ENCODE peak calls at places on chromosomes 12 and 14, in seven cellular contexts. One of them, this sample, is unnamed.

GRCh38 chr12:122096591-122097149 is 18.1 kb downstream of the MLXIP start:
- DNase-seq in LoVo: no peak
- DNase-seq in cardiac fibroblast: peak; percentile 76
- DNase-seq in NCI-H1092 treated with DMSO at 0.1 percent for 48 hours: no peak
- DNase-seq in sciatic nerve: no peak
- DNase-seq in effector memory CD4-positive, alpha-beta T cell: no peak
- DNase-seq in HCT116: no peak
- DNase-seq in this sample: peak; percentile 66

GRCh38 chr12:100239589-100239988 is 27.3 kb downstream of the DEPDC4 start:
- DNase-seq in sciatic nerve: no peak
- DNase-seq in NCI-H1092 treated with DMSO at 0.1 percent for 48 hours: no peak
- DNase-seq in HCT116: no peak
- DNase-seq in effector memory CD4-positive, alpha-beta T cell: no peak
- DNase-seq in LoVo: no peak
- DNase-seq in cardiac fibroblast: no peak
- DNase-seq in this sample: no peak

GRCh38 chr14:55819610-55820304 is 239.8 kb downstream of the KTN1 start:
- DNase-seq in sciatic nerve: no peak
- DNase-seq in LoVo: no peak
- DNase-seq in cardiac fibroblast: peak; percentile 37
- DNase-seq in effector memory CD4-positive, alpha-beta T cell: no peak
- DNase-seq in HCT116: no peak
- DNase-seq in NCI-H1092 treated with DMSO at 0.1 percent for 48 hours: no peak
- DNase-seq in this sample: no peak

GRCh38 chr14:76950043-76951020 is 78.2 kb downstream of the IRF2BPL start:
- DNase-seq in cardiac fibroblast: peak; percentile 76
- DNase-seq in HCT116: no peak
- DNase-seq in sciatic nerve: peak; percentile 66
- DNase-seq in LoVo: no peak
- DNase-seq in effector memory CD4-positive, alpha-beta T cell: no peak
- DNase-seq in NCI-H1092 treated with DMSO at 0.1 percent for 48 hours: no peak
- DNase-seq in this sample: peak; percentile 91

GRCh38 chr12:46963977-46964376 is 115.4 kb upstream of the PCED1B start:
- DNase-seq in cardiac fibroblast: peak; percentile 74
- DNase-seq in NCI-H1092 treated with DMSO at 0.1 percent for 48 hours: no peak
- DNase-seq in HCT116: no peak
- DNase-seq in effector memory CD4-positive, alpha-beta T cell: no peak
- DNase-seq in LoVo: no peak
- DNase-seq in sciatic nerve: no peak
- DNase-seq in this sample: no peak

GRCh38 chr12:5746020-5746419 is 199.0 kb downstream of the ANO2 start:
- DNase-seq in sciatic nerve: no peak
- DNase-seq in LoVo: no peak
- DNase-seq in cardiac fibroblast: no peak
- DNase-seq in NCI-H1092 treated with DMSO at 0.1 percent for 48 hours: no peak
- DNase-seq in HCT116: no peak
- DNase-seq in effector memory CD4-positive, alpha-beta T cell: no peak
- DNase-seq in this sample: no peak

GRCh38 chr12:13241833-13242232 is 45.3 kb downstream of the EMP1 start:
- DNase-seq in cardiac fibroblast: no peak
- DNase-seq in NCI-H1092 treated with DMSO at 0.1 percent for 48 hours: no peak
- DNase-seq in LoVo: peak; percentile 94
- DNase-seq in HCT116: peak; percentile 16
- DNase-seq in sciatic nerve: no peak
- DNase-seq in effector memory CD4-positive, alpha-beta T cell: no peak
- DNase-seq in this sample: no peak

GRCh38 chr14:36981832-36982528 is 190.4 kb downstream of the SLC25A21 start:
- DNase-seq in HCT116: no peak
- DNase-seq in effector memory CD4-positive, alpha-beta T cell: no peak
- DNase-seq in cardiac fibroblast: no peak
- DNase-seq in NCI-H1092 treated with DMSO at 0.1 percent for 48 hours: no peak
- DNase-seq in sciatic nerve: no peak
- DNase-seq in LoVo: peak; percentile 15
- DNase-seq in this sample: no peak

GRCh38 chr12:31853520-31853919 is 105.7 kb upstream of the RESF1 start:
- DNase-seq in sciatic nerve: no peak
- DNase-seq in cardiac fibroblast: peak; percentile 29
- DNase-seq in LoVo: no peak
- DNase-seq in effector memory CD4-positive, alpha-beta T cell: no peak
- DNase-seq in HCT116: no peak
- DNase-seq in NCI-H1092 treated with DMSO at 0.1 percent for 48 hours: no peak
- DNase-seq in this sample: no peak

GRCh38 chr14:95316826-95317225 is 2.9 kb downstream of the CLMN start:
- DNase-seq in HCT116: no peak
- DNase-seq in LoVo: no peak
- DNase-seq in sciatic nerve: no peak
- DNase-seq in cardiac fibroblast: no peak
- DNase-seq in effector memory CD4-positive, alpha-beta T cell: no peak
- DNase-seq in NCI-H1092 treated with DMSO at 0.1 percent for 48 hours: no peak
- DNase-seq in this sample: no peak

GRCh38 chr14:32509632-32510187 is 180.6 kb downstream of the AKAP6 start:
- DNase-seq in effector memory CD4-positive, alpha-beta T cell: no peak
- DNase-seq in NCI-H1092 treated with DMSO at 0.1 percent for 48 hours: no peak
- DNase-seq in sciatic nerve: peak; percentile 74
- DNase-seq in HCT116: no peak
- DNase-seq in LoVo: peak; percentile 47
- DNase-seq in cardiac fibroblast: peak; percentile 98
- DNase-seq in this sample: peak; percentile 98

GRCh38 chr12:3658327-3659163 is 94.4 kb downstream of the CRACR2A start:
- DNase-seq in sciatic nerve: no peak
- DNase-seq in LoVo: no peak
- DNase-seq in cardiac fibroblast: peak; percentile 54
- DNase-seq in effector memory CD4-positive, alpha-beta T cell: peak; percentile 2
- DNase-seq in NCI-H1092 treated with DMSO at 0.1 percent for 48 hours: no peak
- DNase-seq in HCT116: no peak
- DNase-seq in this sample: peak; percentile 43

GRCh38 chr12:69059465-69060457 is 126.8 kb upstream of the CPM start:
- DNase-seq in effector memory CD4-positive, alpha-beta T cell: no peak
- DNase-seq in sciatic nerve: no peak
- DNase-seq in NCI-H1092 treated with DMSO at 0.1 percent for 48 hours: no peak
- DNase-seq in cardiac fibroblast: peak; percentile 52
- DNase-seq in LoVo: peak; percentile 58
- DNase-seq in HCT116: peak; percentile 86
- DNase-seq in this sample: peak; percentile 53

GRCh38 chr14:93970589-93970966 is 5.8 kb downstream of the ASB2 start:
- DNase-seq in sciatic nerve: no peak
- DNase-seq in HCT116: peak; percentile 33
- DNase-seq in cardiac fibroblast: no peak
- DNase-seq in NCI-H1092 treated with DMSO at 0.1 percent for 48 hours: peak; percentile 35
- DNase-seq in effector memory CD4-positive, alpha-beta T cell: peak; percentile 55
- DNase-seq in LoVo: peak; percentile 20
- DNase-seq in this sample: peak; percentile 20

GRCh38 chr14:89237923-89238529 is 179.0 kb downstream of the FOXN3 start:
- DNase-seq in NCI-H1092 treated with DMSO at 0.1 percent for 48 hours: no peak
- DNase-seq in effector memory CD4-positive, alpha-beta T cell: no peak
- DNase-seq in LoVo: no peak
- DNase-seq in sciatic nerve: no peak
- DNase-seq in HCT116: no peak
- DNase-seq in cardiac fibroblast: peak; percentile 41
- DNase-seq in this sample: no peak

GRCh38 chr12:116172224-116172849 is 105.2 kb downstream of the MED13L start:
- DNase-seq in NCI-H1092 treated with DMSO at 0.1 percent for 48 hours: no peak
- DNase-seq in cardiac fibroblast: no peak
- DNase-seq in effector memory CD4-positive, alpha-beta T cell: no peak
- DNase-seq in LoVo: no peak
- DNase-seq in sciatic nerve: no peak
- DNase-seq in HCT116: no peak
- DNase-seq in this sample: peak; percentile 69

GRCh38 chr12:52022841-52023181 is 16.1 kb downstream of the TAMALIN start:
- DNase-seq in sciatic nerve: peak; percentile 66
- DNase-seq in LoVo: peak; percentile 41
- DNase-seq in HCT116: no peak
- DNase-seq in NCI-H1092 treated with DMSO at 0.1 percent for 48 hours: no peak
- DNase-seq in effector memory CD4-positive, alpha-beta T cell: no peak
- DNase-seq in cardiac fibroblast: no peak
- DNase-seq in this sample: peak; percentile 65

GRCh38 chr12:54411398-54412241 is 7.4 kb downstream of the ITGA5 start:
- DNase-seq in LoVo: no peak
- DNase-seq in HCT116: no peak
- DNase-seq in cardiac fibroblast: peak; percentile 88
- DNase-seq in NCI-H1092 treated with DMSO at 0.1 percent for 48 hours: no peak
- DNase-seq in sciatic nerve: no peak
- DNase-seq in effector memory CD4-positive, alpha-beta T cell: peak; percentile 48
- DNase-seq in this sample: peak; percentile 90

This sample was measured in dermis microvascular lymphatic vessel endothelial cell.